ENCODE peak calls at places on chromosomes 11 and 22, in five cellular contexts. M, E, S, I and Y are unnamed samples.

GRCh38 chr11:102486584-102486983 is 34.0 kb upstream of the TMEM123 start:
- DNase-seq in M (no peak), E (no peak), S (no peak), I (no peak), Y (peak; percentile 37)

GRCh38 chr22:36819112-36819511 is 2.3 kb upstream of the PVALB start:
- DNase-seq in M (no peak), E (no peak), S (no peak), I (no peak), Y (peak; percentile 54)

GRCh38 chr11:26028294-26028954 is 303.5 kb upstream of the ANO3 start:
- DNase-seq in M (no peak), E (no peak), S (no peak), I (peak; percentile 8), Y (no peak)

GRCh38 chr11:119403021-119403420 is 20.0 kb downstream of the THY1 start:
- DNase-seq in M (no peak), E (no peak), S (no peak), I (peak; percentile 40), Y (no peak)

GRCh38 chr11:35622070-35622469 is 3.8 kb downstream of the FJX1 start:
- DNase-seq in M (no peak), E (no peak), S (no peak), I (no peak), Y (peak; percentile 70)

GRCh38 chr11:111120691-111121090 is 124.8 kb upstream of the POU2AF2 start:
- DNase-seq in M (no peak), E (no peak), S (no peak), I (no peak), Y (no peak)

GRCh38 chr11:3043315-3043871 is 13.8 kb downstream of the CARS1 start:
- DNase-seq in M (no peak), E (no peak), S (no peak), I (no peak), Y (no peak)

GRCh38 chr11:104320956-104321355 is 157.0 kb upstream of the PDGFD start:
- DNase-seq in M (no peak), E (no peak), S (no peak), I (no peak), Y (no peak)

GRCh38 chr22:11616811-11617210 is 3911.2 kb upstream of the OR11H1 start:
- DNase-seq in M (no peak), E (no peak), S (no peak), I (no peak), Y (no peak)

GRCh38 chr11:8812438-8812837 is 98.6 kb upstream of the AKIP1 start:
- DNase-seq in M (no peak), E (no peak), S (no peak), I (no peak), Y (no peak)

GRCh38 chr11:65310215-65310614 is 4.5 kb upstream of the CDC42EP2 start:
- DNase-seq in M (no peak), E (no peak), S (no peak), I (no peak), Y (no peak)

GRCh38 chr11:34387653-34388052 is 29.8 kb upstream of the ABTB2 start:
- DNase-seq in M (no peak), E (no peak), S (no peak), I (no peak), Y (no peak)

GRCh38 chr11:128733440-128734115 is 39.7 kb downstream of the FLI1 start:
- DNase-seq in M (no peak), E (peak; percentile 31), S (peak; percentile 83), I (no peak), Y (peak; percentile 90)

GRCh38 chr11:2909145-2909914 is 19.9 kb downstream of the PHLDA2 start:
- DNase-seq in M (no peak), E (no peak), S (no peak), I (no peak), Y (peak; percentile 48)

GRCh38 chr11:77174559-77174958 is 46.5 kb downstream of the MYO7A start:
- DNase-seq in M (no peak), E (no peak), S (no peak), I (no peak), Y (no peak)

GRCh38 chr22:17418890-17419324 is 49.6 kb downstream of the CECR2 start:
- DNase-seq in M (no peak), E (no peak), S (no peak), I (no peak), Y (peak; percentile 72)

DNA sequence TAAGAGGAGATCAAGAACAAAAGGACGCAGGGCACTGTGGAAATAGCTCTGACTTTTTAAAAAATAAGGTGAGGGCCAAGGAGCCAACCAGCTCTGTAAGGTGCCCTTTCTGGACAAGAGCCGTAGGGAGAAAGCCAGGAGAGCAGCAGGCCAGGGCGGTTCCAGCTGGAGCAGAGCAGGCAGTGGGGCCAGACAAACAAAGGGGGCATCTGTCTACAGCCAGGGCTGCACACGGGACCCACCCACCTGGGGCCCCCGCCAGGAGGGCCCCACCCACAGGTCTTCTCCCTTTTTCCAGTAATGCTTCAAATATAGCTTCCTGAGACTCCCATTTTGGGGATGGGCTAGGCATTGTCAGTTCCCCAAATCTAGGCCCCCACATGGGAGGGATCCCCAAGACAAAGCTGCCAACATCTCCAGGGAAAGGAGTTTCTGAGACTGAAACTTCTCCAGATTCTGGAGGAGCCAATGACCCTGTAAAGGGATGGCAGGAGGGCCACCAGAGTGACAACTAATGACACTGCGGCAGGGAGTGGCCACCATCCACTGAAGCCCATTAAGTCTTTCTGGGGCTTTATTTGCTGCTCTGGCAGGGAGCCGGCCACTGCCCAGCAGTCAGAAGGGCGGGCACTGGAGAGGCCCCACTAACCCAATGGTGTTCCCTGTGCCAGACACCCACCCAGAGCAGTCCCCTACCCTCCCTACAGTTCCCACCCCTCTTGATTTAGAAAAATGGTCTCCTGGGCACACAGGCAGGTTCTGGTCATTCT is 1.9 kb downstream of the ZFTA start:
- DNase-seq in M (no peak), E (peak; percentile 54), S (no peak), I (peak; percentile 65), Y (no peak)
- TF ChIP-seq EZH2phosphoT487 in M (no peak), E (no peak), S (no peak), I (no peak), Y (no peak)

GRCh38 chr11:87315229-87315628 is 277.5 kb downstream of the TMEM135 start:
- DNase-seq in M (no peak), E (no peak), S (no peak), I (no peak), Y (no peak)
- H2AFZ ChIP-seq in M (no peak overlapping the region), E (no peak overlapping the region), S (no peak overlapping the region), I (no peak overlapping the region), Y (no peak overlapping the region)

GRCh38 chr22:42960146-42960509 is 54.8 kb downstream of the PACSIN2 start:
- DNase-seq in M (no peak), E (no peak), S (no peak), I (no peak), Y (no peak)
- H3K4me1 ChIP-seq in M (peaks cover 46% of the 10 kb centered on the region), E (peaks cover 34% of the 10 kb centered on the region), S (no peaks in the 10 kb centered on the region), I (peaks cover 62% of the 10 kb centered on the region), Y (peaks cover 51% of the 10 kb centered on the region)

GRCh38 chr22:23784215-23784732 is 2.5 kb upstream of the SMARCB1 start:
- DNase-seq in M (no peak), E (no peak), S (no peak), I (peak; percentile 54), Y (no peak)
- TF ChIP-seq EZH2phosphoT487 in M (no peak), E (no peak), S (no peak), I (no peak), Y (no peak)

GRCh38 chr22:20297414-20298109 is 22.3 kb downstream of the DGCR6L start:
- DNase-seq in M (no peak), E (no peak), S (no peak), I (no peak), Y (no peak)

GRCh38 chr22:20299736-20300136 is 20.1 kb downstream of the DGCR6L start:
- DNase-seq in M (no peak), E (no peak), S (no peak), I (peak; percentile 66), Y (peak; percentile 58)

GRCh38 chr22:20296598-20296997 is 23.3 kb downstream of the DGCR6L start:
- DNase-seq in M (no peak), E (no peak), S (no peak), I (no peak), Y (no peak)

GRCh38 chr22:20298110-20298802 is 21.6 kb downstream of the DGCR6L start:
- DNase-seq in M (no peak), E (no peak), S (no peak), I (no peak), Y (peak; percentile 43)

DNA sequence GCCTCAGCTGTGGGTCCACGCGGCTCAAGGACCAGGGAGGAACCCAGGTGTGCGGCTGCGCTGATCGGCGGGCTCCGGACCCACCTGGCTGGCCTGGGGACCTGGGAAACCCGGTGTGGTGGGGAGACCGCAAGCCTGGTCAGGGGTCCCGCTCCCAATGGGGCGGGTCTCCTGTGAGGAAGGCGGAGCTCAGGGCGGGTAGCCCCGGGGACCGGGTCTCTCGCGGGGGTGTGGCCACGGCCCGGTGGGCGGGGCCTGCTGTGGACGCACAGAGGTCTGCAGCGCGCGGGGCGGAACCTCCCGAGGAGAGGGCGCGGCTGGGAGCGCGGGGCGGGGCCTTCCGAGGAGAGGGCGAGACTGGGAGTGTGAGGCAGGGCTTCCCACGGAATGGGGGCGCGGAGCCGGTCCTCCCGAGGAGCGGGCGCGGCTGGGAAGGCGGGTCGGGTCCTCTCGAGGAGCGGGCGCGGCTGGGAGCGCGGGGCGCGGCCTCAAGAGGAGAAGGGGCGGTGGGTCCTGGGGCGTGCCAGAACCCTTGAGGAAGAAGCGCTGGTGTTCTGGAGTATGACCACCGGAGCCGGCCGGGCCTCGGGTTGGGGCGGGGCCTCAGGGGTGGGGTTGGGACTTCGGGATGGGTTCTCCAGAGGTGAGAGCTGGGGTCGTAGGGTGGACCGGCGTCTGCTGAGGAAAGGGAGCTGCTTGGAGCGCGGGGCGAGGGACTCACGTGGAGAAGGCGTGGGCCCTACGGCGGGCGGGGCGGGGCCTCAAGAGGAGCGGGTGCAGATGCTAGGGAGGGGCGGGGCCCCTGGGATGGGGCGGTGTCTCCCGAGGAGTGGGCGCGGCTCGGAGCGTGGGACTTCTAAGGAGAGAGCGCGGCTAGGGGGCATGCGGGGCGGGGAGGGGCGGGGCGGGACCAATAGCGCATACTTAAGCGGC is 20.8 kb downstream of the DGCR6L start:
- DNase-seq in M (peak; percentile 71), E (peak; percentile 95), S (peak; percentile 78), I (peak; percentile 91), Y (peak; percentile 92)
- H2AFZ ChIP-seq in M (peak overlapping the region; percentile 68), E (peak overlapping the region; percentile 63), S (peak overlapping the region; percentile 72), I (peak overlapping the region; percentile 94), Y (peak overlapping the region; percentile 92)